ENCODE peak calls at places on chromosome 6, in four cellular contexts. Q, F, U and X are unnamed samples.

GRCh38 chr6:128672023-128672422 is 151.6 kb upstream of the PTPRK start:
- DNase-seq in F (no peak), U (no peak), Q (no peak), X (no peak)

GRCh38 chr6:109513571-109514071 is 30.6 kb upstream of the ZBTB24 start:
- DNase-seq in Q (no peak), F (no peak), U (peak; percentile 63), X (no peak)

GRCh38 chr6:105587349-105588115 is 184.7 kb upstream of the PREP start:
- DNase-seq in Q (no peak), F (no peak), U (no peak), X (no peak)

GRCh38 chr6:110511401-110511800 is 35.0 kb upstream of the SLC22A16 start:
- DNase-seq in F (no peak), Q (no peak), U (no peak), X (no peak)

GRCh38 chr6:33126101-33126714 is 50.4 kb downstream of the HLA-DPB1 start:
- DNase-seq in F (peak; percentile 77), U (peak; percentile 45), Q (peak; percentile 52), X (peak; percentile 54)

GRCh38 chr6:107866606-107867301 is 42.6 kb upstream of the SCML4 start:
- DNase-seq in F (peak; percentile 33), Q (no peak), U (peak; percentile 45), X (no peak)

GRCh38 chr6:151614630-151615029 is 120.8 kb downstream of the CCDC170 start:
- DNase-seq in U (no peak), Q (no peak), F (no peak), X (no peak)

GRCh38 chr6:87944541-87944954 is 103.1 kb upstream of the SPACA1 start:
- DNase-seq in U (no peak), F (peak; percentile 67), Q (peak; percentile 90), X (peak; percentile 32)

GRCh38 chr6:12785301-12785700 is 68.7 kb downstream of the PHACTR1 start:
- DNase-seq in F (no peak), Q (no peak), U (no peak), X (no peak)

GRCh38 chr6:17785094-17785787 is 78.5 kb upstream of the NUP153 start:
- DNase-seq in Q (no peak), U (no peak), F (no peak), X (no peak)
- TF ChIP-seq POLR2A in Q (no peak), U (no peak), F (no peak), X (no peak)

DNA sequence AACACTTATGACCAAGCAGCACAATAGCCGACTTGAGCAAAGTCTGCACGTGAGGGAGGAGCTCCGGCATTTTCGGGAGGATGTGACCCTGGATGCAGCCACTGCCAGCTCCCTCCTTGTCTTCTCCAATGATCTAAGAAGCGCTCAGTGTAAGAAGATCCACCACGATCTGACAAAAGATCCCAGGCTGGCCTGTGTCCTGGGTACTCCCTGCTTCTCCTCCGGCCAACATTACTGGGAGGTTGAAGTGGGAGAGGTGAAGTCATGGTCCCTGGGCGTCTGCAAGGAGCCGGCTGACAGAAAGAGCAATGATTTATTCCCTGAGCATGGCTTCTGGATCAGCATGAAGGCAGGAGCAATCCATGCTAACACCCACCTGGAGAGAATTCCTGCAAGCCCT is 2.8 kb downstream of the RFPL4B start:
- DNase-seq in U (no peak), F (no peak), Q (no peak), X (no peak)
- TF ChIP-seq POLR2A in U (no peak), F (no peak), Q (no peak), X (no peak)

GRCh38 chr6:39934060-39934757 is at the start of gene MOCS1:
- DNase-seq in F (peak; percentile 85), U (peak; percentile 73), Q (peak; percentile 59), X (peak; percentile 90)
- TF ChIP-seq POLR2A in F (peak; percentile 32), U (peak; percentile 48), Q (peak; percentile 40), X (peak; percentile 83)

GRCh38 chr6:149130093-149130872 is 187.2 kb upstream of the TAB2 start:
- DNase-seq in U (no peak), F (peak; percentile 70), Q (peak; percentile 79), X (no peak)

GRCh38 chr6:149129401-149130077 is 188.0 kb upstream of the TAB2 start:
- DNase-seq in U (no peak), F (peak; percentile 13), Q (no peak), X (peak; percentile 75)

GRCh38 chr6:149131891-149132290 is 185.6 kb upstream of the TAB2 start:
- DNase-seq in F (no peak), U (no peak), Q (no peak), X (no peak)

GRCh38 chr6:149127212-149127611 is 190.3 kb upstream of the TAB2 start:
- DNase-seq in Q (no peak), U (peak; percentile 21), F (no peak), X (no peak)

GRCh38 chr6:149128489-149129145 is 188.9 kb upstream of the TAB2 start:
- DNase-seq in Q (no peak), U (peak; percentile 21), F (no peak), X (no peak)
- TF ChIP-seq POLR2A in Q (no peak), U (no peak), F (no peak), X (no peak)

DNA sequence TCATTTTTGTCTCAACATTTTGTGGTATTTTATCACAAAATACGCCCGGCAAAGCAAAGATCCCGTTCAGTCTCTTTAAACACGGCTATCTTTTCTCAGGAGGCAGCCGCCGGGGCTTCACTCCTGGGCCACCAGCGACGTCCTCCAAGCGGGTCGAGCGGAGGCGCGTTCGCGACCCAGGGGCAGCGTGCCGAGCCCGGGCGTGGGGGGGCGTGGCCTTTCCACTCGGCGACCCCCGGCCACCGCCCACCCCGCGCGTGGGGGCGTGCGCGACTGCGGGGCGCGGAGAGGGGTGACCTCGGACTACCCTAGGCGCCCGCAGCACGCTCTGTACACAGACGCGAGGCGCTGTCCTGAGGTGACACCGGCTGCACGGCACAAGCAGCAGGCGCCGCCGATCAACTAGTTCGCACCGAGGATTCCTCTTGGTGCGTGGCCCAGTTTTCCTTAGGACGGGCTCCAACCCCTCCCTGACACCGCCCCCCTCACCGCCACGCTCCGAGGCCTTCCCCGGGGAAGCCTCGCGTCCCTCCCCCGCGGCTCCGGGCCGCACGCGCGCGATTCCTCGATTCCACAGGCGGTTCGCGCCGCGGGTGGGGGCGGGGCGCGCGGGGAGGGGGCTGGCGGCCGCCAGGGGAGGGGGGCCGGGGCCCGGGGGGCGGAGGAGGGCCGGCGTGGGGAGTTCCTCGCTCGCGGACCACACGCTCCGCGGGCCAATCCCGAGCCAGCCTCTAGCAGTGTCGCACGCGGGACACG is 1.1 kb upstream of the JARID2 start:
- DNase-seq in F (peak; percentile 87), U (peak; percentile 60), Q (peak; percentile 74), X (peak; percentile 80)
- TF ChIP-seq POLR2A in F (no peak), U (no peak), Q (no peak), X (no peak)

GRCh38 chr6:44432726-44433125 is 45.2 kb downstream of the CDC5L start:
- DNase-seq in F (no peak), U (no peak), Q (no peak), X (no peak)
- TF ChIP-seq POLR2A in F (no peak), U (no peak), Q (no peak), X (no peak)

GRCh38 chr6:158869604-158870417 is 50.6 kb upstream of the EZR start:
- DNase-seq in F (peak; percentile 96), U (peak; percentile 83), Q (peak; percentile 92), X (peak; percentile 96)
- TF ChIP-seq POLR2A in F (peak; percentile 93), U (no peak), Q (peak; percentile 77), X (peak; percentile 48)

GRCh38 chr6:7080311-7080710 is 27.4 kb upstream of the RREB1 start:
- DNase-seq in U (no peak), F (no peak), Q (no peak), X (no peak)
- TF ChIP-seq POLR2A in U (no peak), F (no peak), Q (no peak), X (no peak)

DNA sequence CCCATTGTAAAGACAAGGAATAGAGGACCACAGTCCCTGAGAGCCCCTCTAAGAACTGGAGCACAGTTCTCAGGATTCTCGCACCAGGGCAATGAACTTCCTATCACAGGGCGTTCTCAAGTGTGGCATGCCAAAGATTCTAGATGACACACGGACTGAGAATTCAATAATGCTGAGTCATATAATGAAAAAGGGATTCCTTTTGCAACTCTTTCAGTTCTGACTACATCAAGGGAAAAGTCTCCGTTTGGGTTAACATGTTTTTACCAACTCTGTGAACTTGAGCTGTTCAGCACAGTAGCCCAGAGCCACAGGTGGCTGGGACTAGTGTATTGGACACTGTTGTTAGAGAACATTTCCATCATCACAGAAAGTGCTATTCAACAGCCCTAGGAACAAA is 3.4 kb downstream of the MED20 start:
- DNase-seq in U (peak; percentile 83), F (no peak), Q (no peak), X (peak; percentile 73)
- TF ChIP-seq POLR2A in U (peak; percentile 38), F (no peak), Q (no peak), X (peak; percentile 78)